ENCODE peak calls at places on chromosome 22, in six cellular contexts. L is PC-3, U is H9, I is Karpas-422, O is neural progenitor cell, W is neuronal stem cell. M is an unnamed sample.

GRCh38 chr22:28381427-28382167 is 298.0 kb downstream of the TTC28 start:
- DNase-seq in L (peak; percentile 56), U (no peak), I (no peak), O (no peak), W (no peak), M (no peak)

GRCh38 chr22:25360411-25360810 is 141.0 kb downstream of the CRYBB2 start:
- DNase-seq in L (no peak), U (no peak), I (no peak), O (no peak), W (no peak), M (no peak)

GRCh38 chr22:50671641-50672040 is 982 bp upstream of the SHANK3 start:
- DNase-seq in L (no peak), U (no peak), I (no peak), O (no peak), W (no peak), M (no peak)

GRCh38 chr22:48121984-48122383 is 1359.5 kb downstream of the TBC1D22A start:
- DNase-seq in L (no peak), U (no peak), I (no peak), O (no peak), W (no peak), M (no peak)

GRCh38 chr22:48185656-48186055 is 1423.2 kb downstream of the TBC1D22A start:
- DNase-seq in L (no peak), U (peak; percentile 10), I (peak; percentile 53), O (no peak), W (no peak), M (no peak)

GRCh38 chr22:29633514-29634312 is 30.3 kb downstream of the NF2 start:
- DNase-seq in L (peak; percentile 75), U (no peak), I (no peak), O (no peak), W (no peak), M (no peak)

GRCh38 chr22:23110922-23111527 is 30.8 kb downstream of the RSPH14 start:
- DNase-seq in L (no peak), U (no peak), I (no peak), O (no peak), W (no peak), M (no peak)

GRCh38 chr22:21450320-21450831 is 16.8 kb upstream of the TMEM191C start:
- DNase-seq in L (no peak), U (peak; percentile 30), I (no peak), O (peak; percentile 41), W (no peak), M (no peak)

GRCh38 chr22:38505595-38506117 is 455 bp downstream of the DDX17 start:
- DNase-seq in L (peak; percentile 40), U (no peak), I (peak; percentile 72), O (peak; percentile 83), W (no peak), M (peak; percentile 78)

GRCh38 chr22:22605074-22605404 is 39.4 kb upstream of the GGTLC2 start:
- DNase-seq in L (no peak), U (no peak), I (no peak), O (no peak), W (no peak), M (peak; percentile 40)

GRCh38 chr22:36053242-36054147 is 24.9 kb upstream of the RBFOX2 start:
- DNase-seq in L (no peak), U (no peak), I (no peak), O (no peak), W (no peak), M (no peak)

GRCh38 chr22:49150801-49151221 is 676.9 kb downstream of the BRD1 start:
- DNase-seq in L (no peak), U (no peak), I (no peak), O (no peak), W (no peak), M (no peak)

GRCh38 chr22:46936378-46936916 is 174.0 kb downstream of the TBC1D22A start:
- DNase-seq in L (no peak), U (no peak), I (no peak), O (no peak), W (no peak), M (no peak)

GRCh38 chr22:48906177-48906835 is 921.4 kb downstream of the BRD1 start:
- DNase-seq in L (no peak), U (peak; percentile 12), I (no peak), O (no peak), W (no peak), M (no peak)

GRCh38 chr22:49351761-49352221 is 475.9 kb downstream of the BRD1 start:
- DNase-seq in L (no peak), U (peak; percentile 20), I (no peak), O (no peak), W (no peak), M (peak; percentile 92)

GRCh38 chr22:28795932-28796856 is 4.2 kb downstream of the XBP1 start:
- DNase-seq in L (no peak), U (no peak), I (no peak), O (no peak), W (no peak), M (no peak)

GRCh38 chr22:22156716-22157499 is 87.7 kb upstream of the VPREB1 start:
- DNase-seq in L (peak; percentile 75), U (peak; percentile 68), I (peak; percentile 96), O (peak; percentile 82), W (peak; percentile 51), M (peak; percentile 94)

DNA sequence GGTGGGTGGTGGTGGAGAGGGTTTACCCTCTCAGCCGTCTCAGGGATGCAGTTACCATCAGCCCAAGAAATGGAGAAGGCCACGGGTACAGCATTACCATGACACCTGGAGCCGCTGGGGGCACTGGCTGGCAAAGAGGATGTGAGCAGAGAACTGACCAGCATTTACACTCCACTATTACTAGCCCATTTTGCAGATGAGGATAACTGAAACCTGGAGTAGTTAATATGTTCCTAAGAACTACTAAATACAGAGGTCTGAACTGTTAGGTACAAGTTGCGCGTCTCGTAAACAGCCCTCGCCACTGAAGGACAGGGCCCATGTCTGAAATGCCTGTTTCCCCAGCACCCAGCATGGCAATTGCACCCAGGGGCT is 79.0 kb downstream of the TIMP3 start:
- DNase-seq in L (no peak), U (no peak), I (no peak), O (no peak), W (no peak), M (no peak)
- H2AFZ ChIP-seq in L (no peak overlapping the region), U (no peak overlapping the region), I (no peak overlapping the region), O (no peak overlapping the region), W (no peak overlapping the region), M (no peak overlapping the region)

GRCh38 chr22:44660051-44660830 is 41.8 kb upstream of the PRR5 start:
- DNase-seq in L (no peak), U (no peak), I (peak; percentile 20), O (no peak), W (no peak), M (no peak)

GRCh38 chr22:44661659-44662569 is 40.1 kb upstream of the PRR5 start:
- DNase-seq in L (no peak), U (no peak), I (no peak), O (no peak), W (no peak), M (peak; percentile 8)

GRCh38 chr22:44661070-44661469 is 40.9 kb upstream of the PRR5 start:
- DNase-seq in L (no peak), U (peak; percentile 80), I (no peak), O (peak; percentile 80), W (no peak), M (no peak)

GRCh38 chr22:44658371-44658953 is 43.5 kb upstream of the PRR5 start:
- DNase-seq in L (no peak), U (peak; percentile 33), I (peak; percentile 22), O (peak; percentile 59), W (no peak), M (no peak)

GRCh38 chr22:44659140-44659539 is 42.9 kb upstream of the PRR5 start:
- DNase-seq in L (no peak), U (peak; percentile 27), I (no peak), O (no peak), W (no peak), M (no peak)
- H3K4me2 ChIP-seq in L (no peak overlapping the region), U (no peak overlapping the region), I (no peak overlapping the region), O (peak overlapping the region; percentile 4), W (no peak overlapping the region), M (no peak overlapping the region)

GRCh38 chr22:20430101-20430640 is 7.5 kb downstream of the SCARF2 start:
- DNase-seq in L (no peak), U (peak; percentile 29), I (no peak), O (no peak), W (no peak), M (no peak)

GRCh38 chr22:20429254-20430100 is 8.1 kb downstream of the SCARF2 start:
- DNase-seq in L (no peak), U (peak; percentile 90), I (peak; percentile 83), O (peak; percentile 87), W (peak; percentile 72), M (peak; percentile 65)

GRCh38 chr22:20427104-20427944 is 10.3 kb downstream of the SCARF2 start:
- DNase-seq in L (no peak), U (no peak), I (no peak), O (no peak), W (no peak), M (no peak)

GRCh38 chr22:20427945-20428417 is 9.6 kb downstream of the SCARF2 start:
- DNase-seq in L (no peak), U (no peak), I (no peak), O (no peak), W (no peak), M (no peak)

DNA sequence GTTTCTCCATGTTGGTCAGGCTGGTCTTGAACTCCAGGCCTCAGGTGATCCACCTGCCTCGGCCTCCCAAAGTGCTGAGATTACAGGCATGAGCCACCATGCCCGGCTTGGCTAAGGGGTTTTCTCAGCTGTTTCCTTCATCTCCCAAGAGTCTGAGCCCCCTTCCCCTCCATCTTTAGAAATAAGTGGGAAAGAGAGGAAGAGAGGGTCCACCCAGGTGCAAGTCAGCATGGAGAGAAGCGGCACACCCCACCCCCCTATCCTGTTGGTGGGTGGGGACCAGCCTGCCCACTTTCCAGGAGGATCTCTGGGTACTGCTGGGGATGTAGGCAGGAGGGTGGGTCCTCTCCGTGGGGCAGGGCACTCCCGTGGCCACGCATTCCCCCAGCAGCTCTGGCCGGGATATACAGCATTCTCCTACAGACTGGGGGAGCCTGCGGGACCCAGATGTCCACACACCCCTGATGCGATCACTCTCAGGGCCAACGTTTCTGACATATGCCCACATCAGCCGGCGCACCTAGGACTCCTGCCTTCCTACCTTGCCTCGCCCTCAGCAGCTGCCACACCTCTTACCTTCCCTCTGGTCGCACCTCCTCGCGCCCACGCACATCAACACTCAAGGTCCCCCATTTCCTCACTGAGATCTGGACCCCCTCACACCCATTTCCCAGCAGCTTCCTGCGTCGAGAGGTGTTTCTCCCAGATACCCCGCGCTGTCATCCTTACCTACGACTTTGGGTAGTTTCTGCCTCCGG is 8.9 kb downstream of the SCARF2 start:
- DNase-seq in L (no peak), U (no peak), I (no peak), O (no peak), W (no peak), M (no peak)
- H2AFZ ChIP-seq in L (no peak overlapping the region), U (no peak overlapping the region), I (no peak overlapping the region), O (no peak overlapping the region), W (no peak overlapping the region), M (no peak overlapping the region)

DNA sequence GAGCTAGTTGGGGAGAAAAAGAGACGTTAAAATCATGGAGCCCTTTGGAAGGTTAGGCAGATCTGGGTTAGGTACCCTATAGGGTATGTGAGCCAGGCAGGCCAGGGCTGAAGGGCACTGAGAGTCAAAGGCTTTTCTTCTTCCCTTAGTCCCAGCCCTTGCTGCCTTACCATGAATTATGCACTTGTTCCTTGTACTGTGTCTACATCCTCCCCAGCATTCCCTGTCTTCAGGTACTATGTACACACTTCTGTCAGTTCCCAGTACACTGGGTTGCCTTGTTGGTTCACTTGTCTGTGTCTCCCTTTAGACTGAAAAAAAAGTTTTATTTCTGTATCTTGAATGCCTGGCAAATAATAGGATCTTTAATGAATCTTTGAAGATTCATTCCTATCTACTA is 16.9 kb downstream of the RNF185 start:
- DNase-seq in L (no peak), U (no peak), I (no peak), O (no peak), W (no peak), M (no peak)
- H3K4me2 ChIP-seq in L (no peak overlapping the region), U (no peak overlapping the region), I (no peak overlapping the region), O (no peak overlapping the region), W (no peak overlapping the region), M (no peak overlapping the region)

GRCh38 chr22:37178350-37179125 is 9.5 kb downstream of the C1QTNF6 start:
- DNase-seq in L (no peak), U (no peak), I (no peak), O (peak; percentile 85), W (no peak), M (no peak)
- H2AFZ ChIP-seq in L (no peak overlapping the region), U (no peak overlapping the region), I (no peak overlapping the region), O (no peak overlapping the region), W (peak overlapping the region; percentile 68), M (no peak overlapping the region)

M was measured in OCI-LY7.